ENCODE peak calls at places on chromosome 2, in six cellular contexts. One of them, this sample, is unnamed.

GRCh38 chr2:199910338-199911051 is 598 bp upstream of the C2orf69 start:
- DNase-seq in GM19239: no peak
- DNase-seq in stromal cell of bone marrow: no peak
- DNase-seq in aorta: no peak
- DNase-seq in putamen: no peak
- DNase-seq in activated T-cell treated with anti-CD3 and anti-CD28 coated beads, Interleukin-2, amount 50 U/mL, for 1 hour: no peak
- DNase-seq in this sample: no peak

GRCh38 chr2:110828330-110828729 is 96.0 kb downstream of the ACOXL start:
- DNase-seq in GM19239: no peak
- DNase-seq in stromal cell of bone marrow: no peak
- DNase-seq in aorta: no peak
- DNase-seq in putamen: no peak
- DNase-seq in activated T-cell treated with anti-CD3 and anti-CD28 coated beads, Interleukin-2, amount 50 U/mL, for 1 hour: no peak
- DNase-seq in this sample: no peak

GRCh38 chr2:144548532-144549191 is 28.7 kb upstream of the ZEB2 start:
- DNase-seq in GM19239: no peak
- DNase-seq in stromal cell of bone marrow: no peak
- DNase-seq in aorta: no peak
- DNase-seq in putamen: no peak
- DNase-seq in activated T-cell treated with anti-CD3 and anti-CD28 coated beads, Interleukin-2, amount 50 U/mL, for 1 hour: no peak
- DNase-seq in this sample: no peak

GRCh38 chr2:66370824-66371223 is 64.1 kb upstream of the MEIS1 start:
- DNase-seq in GM19239: no peak
- DNase-seq in stromal cell of bone marrow: no peak
- DNase-seq in aorta: no peak
- DNase-seq in putamen: no peak
- DNase-seq in activated T-cell treated with anti-CD3 and anti-CD28 coated beads, Interleukin-2, amount 50 U/mL, for 1 hour: no peak
- DNase-seq in this sample: no peak

GRCh38 chr2:67952066-67952465 is 110.7 kb downstream of the C1D start:
- DNase-seq in GM19239: no peak
- DNase-seq in stromal cell of bone marrow: no peak
- DNase-seq in aorta: no peak
- DNase-seq in putamen: no peak
- DNase-seq in activated T-cell treated with anti-CD3 and anti-CD28 coated beads, Interleukin-2, amount 50 U/mL, for 1 hour: no peak
- DNase-seq in this sample: no peak

GRCh38 chr2:201396595-201396994 is 39.5 kb upstream of the FLACC1 start:
- DNase-seq in GM19239: no peak
- DNase-seq in stromal cell of bone marrow: no peak
- DNase-seq in aorta: no peak
- DNase-seq in putamen: no peak
- DNase-seq in activated T-cell treated with anti-CD3 and anti-CD28 coated beads, Interleukin-2, amount 50 U/mL, for 1 hour: no peak
- DNase-seq in this sample: no peak

GRCh38 chr2:96265349-96265839 is 403 bp downstream of the TMEM127 start:
- DNase-seq in GM19239: no peak
- DNase-seq in stromal cell of bone marrow: no peak
- DNase-seq in aorta: peak; percentile 88
- DNase-seq in putamen: peak; percentile 49
- DNase-seq in activated T-cell treated with anti-CD3 and anti-CD28 coated beads, Interleukin-2, amount 50 U/mL, for 1 hour: peak; percentile 57
- DNase-seq in this sample: no peak

GRCh38 chr2:159052157-159052561 is 83.7 kb downstream of the TANC1 start:
- DNase-seq in GM19239: no peak
- DNase-seq in stromal cell of bone marrow: no peak
- DNase-seq in aorta: no peak
- DNase-seq in putamen: no peak
- DNase-seq in activated T-cell treated with anti-CD3 and anti-CD28 coated beads, Interleukin-2, amount 50 U/mL, for 1 hour: no peak
- DNase-seq in this sample: no peak